ENCODE peak calls at places on chromosomes 1 and 21, in ten cellular contexts. K is GM12891; P is NCI-H1105; T is CD4-positive, alpha-beta memory T cell; N is HEK293T; J is NCI-H748 treated with DMSO at 0.1 percent for 48 hours; M is SK-N-SH; D is germinal center; C is neural progenitor cell; I is astrocyte of the spinal cord. U is an unnamed sample.

GRCh38 chr1:2816786-2817185 is 15.3 kb upstream of the TTC34 start:
- DNase-seq in K (no peak), P (no peak), T (no peak), N (no peak), J (no peak), M (no peak), D (no peak), C (no peak), I (no peak), U (no peak)

GRCh38 chr1:23417570-23417969 is 7.0 kb downstream of the TCEA3 start:
- DNase-seq in K (no peak), P (peak), T (no peak), N (no peak), J (no peak), M (peak), D (no peak), C (no peak), I (no peak), U (no peak)

GRCh38 chr1:155931332-155932038 is 2.7 kb downstream of the KHDC4 start:
- DNase-seq in K (no peak), P (no peak), T (no peak), N (no peak), J (no peak), M (no peak), D (no peak), C (no peak), I (no peak), U (no peak)

GRCh38 chr1:89203166-89203565 is 4.4 kb upstream of the GBP4 start:
- DNase-seq in K (no peak), P (no peak), T (no peak), N (no peak), J (no peak), M (no peak), D (no peak), C (no peak), I (no peak), U (no peak)

GRCh38 chr21:32705139-32705538 is 22.7 kb downstream of the SYNJ1 start:
- DNase-seq in K (no peak), P (no peak), T (no peak), N (no peak), J (no peak), M (no peak), D (no peak), C (no peak), I (peak), U (no peak)

GRCh38 chr1:220156620-220157146 is 62.8 kb downstream of the IARS2 start:
- DNase-seq in K (no peak), P (no peak), T (no peak), N (no peak), J (no peak), M (no peak), D (no peak), C (no peak), I (no peak), U (no peak)

GRCh38 chr1:154198756-154199562 is 7.1 kb upstream of the TPM3 start:
- DNase-seq in K (no peak), P (peak), T (peak), N (peak), J (peak), M (peak), D (peak), C (peak), I (peak), U (peak)

GRCh38 chr1:211616231-211617031 is 37.5 kb upstream of the SLC30A1 start:
- DNase-seq in K (no peak), P (no peak), T (no peak), N (no peak), J (no peak), M (no peak), D (no peak), C (no peak), I (no peak), U (no peak)

GRCh38 chr21:26686278-26686677 is 113.2 kb upstream of the CYYR1 start:
- DNase-seq in K (no peak), P (peak), T (peak), N (peak), J (peak), M (peak), D (no peak), C (no peak), I (peak), U (no peak)

GRCh38 chr1:61135286-61135685 is 52.9 kb downstream of the NFIA start:
- DNase-seq in K (no peak), P (no peak), T (no peak), N (no peak), J (no peak), M (no peak), D (no peak), C (no peak), I (no peak), U (no peak)

GRCh38 chr1:23524716-23525401 is 6.2 kb downstream of the E2F2 start:
- DNase-seq in K (no peak), P (peak), T (peak), N (no peak), J (peak), M (peak), D (peak), C (peak), I (no peak), U (peak)

GRCh38 chr1:14140800-14141526 is 441.0 kb downstream of the PRDM2 start:
- DNase-seq in K (no peak), P (peak), T (no peak), N (no peak), J (no peak), M (no peak), D (no peak), C (no peak), I (no peak), U (no peak)

GRCh38 chr21:22474403-22474802 is 1476.2 kb downstream of the NCAM2 start:
- DNase-seq in K (no peak), P (no peak), T (no peak), N (no peak), J (no peak), M (peak), D (no peak), C (no peak), I (no peak), U (no peak)

GRCh38 chr1:232385221-232385620 is 244.7 kb downstream of the SIPA1L2 start:
- DNase-seq in K (no peak), P (no peak), T (no peak), N (no peak), J (no peak), M (no peak), D (no peak), C (no peak), I (peak), U (no peak)

GRCh38 chr1:55039342-55040082 is at the start of gene PCSK9:
- DNase-seq in K (no peak), P (peak), T (no peak), N (no peak), J (peak), M (peak), D (no peak), C (peak), I (peak), U (no peak)

GRCh38 chr1:15442759-15443158 is 4.5 kb downstream of the CTRC start:
- DNase-seq in K (no peak), P (no peak), T (no peak), N (no peak), J (no peak), M (no peak), D (no peak), C (no peak), I (no peak), U (no peak)

GRCh38 chr21:45764792-45765191 is 121.3 kb downstream of the PCBP3 start:
- DNase-seq in K (no peak), P (no peak), T (no peak), N (no peak), J (no peak), M (no peak), D (no peak), C (no peak), I (no peak), U (no peak)

GRCh38 chr1:210384625-210385024 is 55.9 kb downstream of the HHAT start:
- DNase-seq in K (no peak), P (no peak), T (no peak), N (no peak), J (no peak), M (no peak), D (no peak), C (no peak), I (peak), U (no peak)

GRCh38 chr1:67815303-67816095 is 17.8 kb downstream of the GNG12 start:
- DNase-seq in K (no peak), P (no peak), T (no peak), N (no peak), J (no peak), M (no peak), D (no peak), C (no peak), I (no peak), U (no peak)

GRCh38 chr1:240093120-240093961 is 1.7 kb downstream of the FMN2 start:
- DNase-seq in K (peak), P (peak), T (no peak), N (peak), J (peak), M (peak), D (peak), C (peak), I (peak), U (no peak)

GRCh38 chr1:43531453-43531905 is 796 bp downstream of the PTPRF start:
- DNase-seq in K (peak), P (no peak), T (no peak), N (peak), J (no peak), M (peak), D (peak), C (peak), I (no peak), U (no peak)

GRCh38 chr1:183101841-183102276 is 78.6 kb downstream of the LAMC1 start:
- DNase-seq in K (no peak), P (no peak), T (no peak), N (no peak), J (no peak), M (no peak), D (peak), C (peak), I (no peak), U (no peak)

GRCh38 chr1:2109581-2110021 is 59.4 kb downstream of the PRKCZ start:
- DNase-seq in K (no peak), P (no peak), T (no peak), N (no peak), J (no peak), M (no peak), D (no peak), C (no peak), I (no peak), U (no peak)

GRCh38 chr21:29271927-29272333 is 26.8 kb upstream of the BACH1 start:
- DNase-seq in K (no peak), P (no peak), T (no peak), N (no peak), J (no peak), M (no peak), D (no peak), C (no peak), I (no peak), U (no peak)

GRCh38 chr21:36699026-36699545 is at the start of gene SIM2:
- DNase-seq in K (peak), P (no peak), T (no peak), N (peak), J (peak), M (peak), D (no peak), C (peak), I (no peak), U (no peak)

GRCh38 chr1:151000408-151000807 is 6.3 kb downstream of the MINDY1 start:
- DNase-seq in K (no peak), P (no peak), T (no peak), N (no peak), J (no peak), M (no peak), D (no peak), C (no peak), I (no peak), U (no peak)

GRCh38 chr1:184469391-184469790 is 82.6 kb downstream of the C1orf21 start:
- DNase-seq in K (no peak), P (no peak), T (no peak), N (no peak), J (no peak), M (peak), D (no peak), C (no peak), I (no peak), U (no peak)

GRCh38 chr1:203270448-203270847 is 34.9 kb upstream of the BTG2 start:
- DNase-seq in K (no peak), P (no peak), T (no peak), N (no peak), J (no peak), M (no peak), D (no peak), C (no peak), I (no peak), U (no peak)

GRCh38 chr1:54405894-54406293 is 300 bp downstream of the SSBP3 start:
- DNase-seq in K (no peak), P (no peak), T (no peak), N (no peak), J (no peak), M (peak), D (no peak), C (no peak), I (no peak), U (no peak)

GRCh38 chr1:9766759-9767442 is 56.9 kb downstream of the CLSTN1 start:
- DNase-seq in K (no peak), P (no peak), T (no peak), N (no peak), J (no peak), M (no peak), D (no peak), C (no peak), I (peak), U (no peak)

GRCh38 chr1:192579319-192579738 is 3.8 kb downstream of the RGS1 start:
- DNase-seq in K (no peak), P (no peak), T (no peak), N (no peak), J (no peak), M (no peak), D (no peak), C (peak), I (peak), U (peak)

GRCh38 chr1:231748744-231749143 is 122.2 kb downstream of the DISC1 start:
- DNase-seq in K (no peak), P (no peak), T (no peak), N (no peak), J (no peak), M (no peak), D (no peak), C (no peak), I (no peak), U (no peak)

GRCh38 chr21:33480481-33481103 is 818 bp upstream of the TMEM50B start:
- DNase-seq in K (no peak), P (no peak), T (no peak), N (no peak), J (no peak), M (no peak), D (no peak), C (no peak), I (no peak), U (no peak)